ENCODE peak calls at places on chromosomes 2 and 18, in seven cellular contexts. R, S, T, U, K, Q and W are unnamed samples. For H3K4me1, the result is how much of the 10 kb centered on the place peaks cover.

GRCh38 chr18:31565345-31565744 is 26.3 kb upstream of the TTR start:
- DNase-seq in R (no peak), S (no peak), T (no peak), U (no peak), K (no peak), Q (no peak), W (no peak)

GRCh38 chr18:49249523-49249922 is 210.9 kb downstream of the DYM start:
- DNase-seq in R (no peak), S (no peak), T (no peak), U (no peak), K (no peak), Q (no peak), W (peak)

GRCh38 chr2:73163522-73164367 is 38.6 kb upstream of the NOTO start:
- DNase-seq in R (peak), S (peak), T (peak), U (peak), K (peak), Q (no peak), W (peak)

GRCh38 chr18:80105369-80106167 is 3.5 kb upstream of the ADNP2 start:
- DNase-seq in R (no peak), S (no peak), T (no peak), U (no peak), K (no peak), Q (no peak), W (no peak)

GRCh38 chr2:41495050-41495449 is 552.8 kb upstream of the PKDCC start:
- DNase-seq in R (no peak), S (no peak), T (no peak), U (no peak), K (no peak), Q (no peak), W (peak)

GRCh38 chr18:3321133-3321812 is 59.3 kb downstream of the MYL12B start:
- DNase-seq in R (no peak), S (peak), T (peak), U (no peak), K (no peak), Q (no peak), W (peak)

GRCh38 chr18:49668583-49669290 is 106.9 kb downstream of the LIPG start:
- DNase-seq in R (no peak), S (no peak), T (peak), U (peak), K (peak), Q (no peak), W (no peak)

GRCh38 chr2:46692316-46692715 is 213.0 kb downstream of the TMEM247 start:
- DNase-seq in R (no peak), S (no peak), T (no peak), U (no peak), K (no peak), Q (no peak), W (no peak)

GRCh38 chr2:233165895-233166661 is 85.4 kb upstream of the ATG16L1 start:
- DNase-seq in R (peak), S (peak), T (peak), U (peak), K (peak), Q (peak), W (peak)

GRCh38 chr2:2762898-2763287 is 431.8 kb upstream of the MYT1L start:
- DNase-seq in R (no peak), S (no peak), T (no peak), U (no peak), K (no peak), Q (no peak), W (no peak)

GRCh38 chr18:79814373-79814772 is 16.6 kb downstream of the KCNG2 start:
- DNase-seq in R (no peak), S (no peak), T (no peak), U (no peak), K (no peak), Q (no peak), W (no peak)

GRCh38 chr2:100422320-100422719 is 4.9 kb upstream of the CHST10 start:
- DNase-seq in R (no peak), S (no peak), T (peak), U (no peak), K (no peak), Q (no peak), W (peak)

GRCh38 chr2:168317282-168317681 is 69.9 kb upstream of the STK39 start:
- DNase-seq in R (no peak), S (no peak), T (no peak), U (no peak), K (no peak), Q (no peak), W (no peak)

GRCh38 chr2:158191076-158191566 is 89.4 kb downstream of the UPP2 start:
- DNase-seq in R (no peak), S (no peak), T (no peak), U (no peak), K (no peak), Q (no peak), W (no peak)

GRCh38 chr2:102615620-102616436 is 3.5 kb upstream of the SLC9A2 start:
- DNase-seq in R (peak), S (peak), T (peak), U (peak), K (peak), Q (peak), W (peak)

GRCh38 chr2:190574169-190574568 is 39.6 kb upstream of the NEMP2 start:
- DNase-seq in R (no peak), S (no peak), T (no peak), U (no peak), K (no peak), Q (no peak), W (peak)

GRCh38 chr2:127052068-127052770 is 54.7 kb downstream of the BIN1 start:
- DNase-seq in R (no peak), S (no peak), T (no peak), U (peak), K (no peak), Q (peak), W (no peak)

GRCh38 chr18:74524097-74524496 is 10.2 kb upstream of the CNDP1 start:
- DNase-seq in R (no peak), S (no peak), T (no peak), U (no peak), K (no peak), Q (peak), W (no peak)

GRCh38 chr2:120765911-120766757 is 30.5 kb downstream of the GLI2 start:
- DNase-seq in R (peak), S (no peak), T (peak), U (peak), K (peak), Q (peak), W (no peak)

GRCh38 chr2:164717000-164717597 is 95.8 kb upstream of the GRB14 start:
- DNase-seq in R (no peak), S (no peak), T (peak), U (no peak), K (peak), Q (no peak), W (no peak)

GRCh38 chr2:170848587-170848986 is 31.9 kb downstream of the GAD1 start:
- DNase-seq in R (no peak), S (no peak), T (no peak), U (no peak), K (no peak), Q (no peak), W (peak)

GRCh38 chr18:50839996-50840395 is 20.2 kb upstream of the MRO start:
- DNase-seq in R (no peak), S (no peak), T (no peak), U (no peak), K (no peak), Q (no peak), W (no peak)

GRCh38 chr18:58502628-58503027 is 126.3 kb downstream of the ALPK2 start:
- DNase-seq in R (no peak), S (no peak), T (no peak), U (no peak), K (no peak), Q (no peak), W (no peak)

GRCh38 chr2:231611273-231612198 is 18.9 kb downstream of the TEX44 start:
- DNase-seq in R (no peak), S (peak), T (peak), U (no peak), K (no peak), Q (no peak), W (peak)

GRCh38 chr2:74316616-74317295 is 26.5 kb downstream of the SLC4A5 start:
- DNase-seq in R (no peak), S (no peak), T (peak), U (no peak), K (no peak), Q (no peak), W (no peak)

GRCh38 chr18:22509423-22509822 is 91.7 kb upstream of the CTAGE1 start:
- DNase-seq in R (no peak), S (no peak), T (no peak), U (no peak), K (no peak), Q (no peak), W (no peak)

GRCh38 chr2:184357033-184357432 is 241.3 kb upstream of the ZNF804A start:
- DNase-seq in R (no peak), S (no peak), T (no peak), U (no peak), K (no peak), Q (no peak), W (no peak)

GRCh38 chr2:40346535-40347354 is 105.1 kb downstream of the SLC8A1 start:
- DNase-seq in R (no peak), S (no peak), T (no peak), U (no peak), K (peak), Q (no peak), W (no peak)

GRCh38 chr2:120293991-120294329 is 41.3 kb downstream of the RALB start:
- DNase-seq in R (no peak), S (no peak), T (no peak), U (no peak), K (no peak), Q (no peak), W (no peak)

GRCh38 chr2:43010428-43011141 is 215.8 kb downstream of the ZFP36L2 start:
- DNase-seq in R (no peak), S (peak), T (no peak), U (no peak), K (no peak), Q (no peak), W (peak)

GRCh38 chr2:241940329-241940728 is 70.8 kb downstream of the RTP5 start:
- DNase-seq in R (no peak), S (no peak), T (no peak), U (no peak), K (no peak), Q (no peak), W (no peak)

GRCh38 chr2:139514946-139515345 is 734.8 kb upstream of the NXPH2 start:
- DNase-seq in R (no peak), S (no peak), T (no peak), U (no peak), K (no peak), Q (no peak), W (no peak)

GRCh38 chr2:231104115-231104713 is 20.6 kb downstream of the HTR2B start:
- DNase-seq in R (peak), S (peak), T (peak), U (peak), K (peak), Q (no peak), W (peak)

GRCh38 chr2:99970292-99970868 is 172.0 kb downstream of the AFF3 start:
- DNase-seq in R (no peak), S (no peak), T (no peak), U (no peak), K (no peak), Q (no peak), W (peak)

GRCh38 chr18:4252840-4253239 is 202.3 kb downstream of the DLGAP1 start:
- DNase-seq in R (no peak), S (no peak), T (no peak), U (no peak), K (no peak), Q (no peak), W (no peak)

DNA sequence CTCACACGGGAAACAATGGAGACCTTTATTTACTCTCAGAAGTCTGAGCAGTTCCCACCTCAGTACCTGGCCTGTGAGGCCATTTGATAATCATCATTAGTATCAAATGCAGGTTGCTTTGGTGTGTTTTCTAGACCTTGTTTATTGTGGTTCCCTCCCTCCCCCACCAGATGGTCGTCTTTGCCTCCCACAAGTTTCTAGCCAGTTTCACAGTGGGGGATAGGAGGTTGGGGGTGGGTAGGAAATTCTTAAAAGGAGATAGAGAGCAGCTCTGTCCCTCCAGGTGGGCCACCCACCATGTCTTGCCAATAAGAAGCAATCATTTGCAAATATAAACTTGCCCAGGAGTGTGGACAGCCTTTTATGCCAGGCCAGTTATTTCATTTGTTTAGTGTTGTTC is 31.3 kb downstream of the SETBP1 start:
- DNase-seq in R (no peak), S (no peak), T (no peak), U (no peak), K (no peak), Q (no peak), W (no peak)
- H3K4me1 ChIP-seq in R (half or more), S (under half), T (under half), U (under half), K (under half), Q (under half), W (under half)

GRCh38 chr2:203858176-203858575 is 9.4 kb upstream of the CTLA4 start:
- DNase-seq in R (no peak), S (no peak), T (no peak), U (no peak), K (no peak), Q (no peak), W (no peak)
- TF ChIP-seq CTCF in R (no peak), S (no peak), T (no peak), U (no peak), K (no peak), Q (no peak), W (no peak)

DNA sequence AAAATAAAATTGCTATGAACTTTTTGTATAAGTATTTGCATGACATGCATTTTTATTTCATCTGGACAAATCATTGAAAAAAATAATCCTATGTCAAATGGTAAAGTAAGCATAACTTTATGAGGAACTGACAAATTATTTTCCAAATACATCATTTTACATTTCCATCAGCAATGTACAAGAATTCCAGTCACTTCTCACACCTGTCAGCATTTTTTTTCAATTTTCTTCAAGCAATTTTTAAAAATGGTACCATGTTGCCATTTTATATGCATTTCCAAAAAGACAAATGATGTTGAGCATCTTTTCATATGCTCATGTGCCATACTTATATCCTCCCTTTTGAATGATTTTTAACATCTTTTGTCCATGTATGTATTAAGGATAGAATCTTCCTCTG is 961.7 kb upstream of the PIK3C3 start:
- DNase-seq in R (no peak), S (no peak), T (no peak), U (no peak), K (no peak), Q (no peak), W (no peak)
- H3K4me1 ChIP-seq in R (under half), S (under half), T (under half), U (under half), K (under half), Q (under half), W (under half)

DNA sequence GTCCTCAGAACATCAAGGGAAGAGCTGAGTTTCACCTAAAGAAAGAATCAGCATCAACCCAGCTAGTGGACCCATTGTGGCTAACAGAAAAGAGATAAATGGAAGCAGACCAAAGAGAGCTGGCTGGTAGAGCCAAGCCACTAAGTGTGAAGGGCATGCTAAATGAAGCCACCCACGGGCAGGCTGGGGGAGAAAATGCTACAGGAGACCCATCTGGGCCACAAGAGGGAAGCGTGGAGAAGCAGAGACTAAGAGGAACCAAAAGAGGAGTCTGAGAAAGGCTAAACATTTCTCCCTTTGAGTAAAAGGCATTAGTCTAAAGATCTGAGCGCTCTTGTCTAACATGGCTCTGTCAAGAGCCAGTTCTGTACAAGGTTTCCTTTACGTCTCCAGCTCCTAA is 15.8 kb downstream of the CWC22 start:
- DNase-seq in R (no peak), S (no peak), T (no peak), U (no peak), K (no peak), Q (no peak), W (no peak)
- TF ChIP-seq CTCF in R (no peak), S (no peak), T (no peak), U (no peak), K (no peak), Q (no peak), W (peak)

GRCh38 chr18:57439985-57440330 is 4.8 kb downstream of the ONECUT2 start:
- DNase-seq in R (no peak), S (no peak), T (no peak), U (no peak), K (no peak), Q (no peak), W (no peak)

GRCh38 chr18:57439617-57439975 is 4.4 kb downstream of the ONECUT2 start:
- DNase-seq in R (no peak), S (no peak), T (no peak), U (no peak), K (no peak), Q (no peak), W (no peak)

GRCh38 chr18:57438669-57439616 is 3.8 kb downstream of the ONECUT2 start:
- DNase-seq in R (no peak), S (no peak), T (no peak), U (no peak), K (no peak), Q (no peak), W (no peak)

GRCh38 chr18:57441395-57441794 is 6.2 kb downstream of the ONECUT2 start:
- DNase-seq in R (no peak), S (no peak), T (no peak), U (no peak), K (no peak), Q (peak), W (peak)

DNA sequence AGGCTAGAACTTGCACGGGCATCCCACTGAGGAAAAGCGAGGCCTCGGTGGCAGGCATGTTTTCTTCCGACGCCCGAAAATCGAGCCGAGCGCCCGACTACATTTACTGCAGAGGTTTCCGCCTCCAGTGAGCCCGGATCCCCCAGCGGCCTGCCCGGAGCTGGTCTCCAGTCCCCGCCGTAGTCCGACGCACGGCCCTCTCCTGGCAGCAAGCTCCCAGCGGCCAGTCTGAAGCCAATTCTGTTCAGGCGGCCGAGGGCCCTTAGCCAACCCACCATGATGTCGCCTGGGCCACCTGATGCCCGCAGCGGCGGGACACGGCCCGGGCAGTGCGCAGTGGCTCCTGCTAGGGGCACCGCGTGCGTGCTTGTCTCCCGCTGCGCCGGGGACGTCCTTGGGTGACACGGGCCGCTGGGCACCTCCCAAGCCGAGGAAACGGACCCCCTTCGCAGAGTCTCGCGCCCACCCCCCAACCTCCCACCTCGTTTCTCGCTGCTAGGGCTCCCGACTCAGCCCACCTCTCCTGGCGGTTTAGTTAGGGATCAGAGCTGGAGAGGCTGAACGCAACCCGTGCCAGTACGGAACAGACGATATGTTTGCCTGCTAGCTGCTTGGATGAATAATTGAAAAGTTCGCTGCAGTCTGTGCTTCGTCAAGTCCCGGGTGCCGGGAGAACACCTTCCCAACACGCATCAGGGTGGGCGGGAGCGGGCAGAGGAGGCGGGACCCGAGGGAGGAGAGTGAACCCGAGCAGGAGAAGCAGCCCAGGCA is 5.3 kb downstream of the ONECUT2 start:
- DNase-seq in R (no peak), S (no peak), T (no peak), U (no peak), K (no peak), Q (peak), W (no peak)
- H3K4me1 ChIP-seq in R (under half), S (under half), T (under half), U (under half), K (half or more), Q (under half), W (under half)

GRCh38 chr2:14905571-14905970 is 273.1 kb downstream of the LRATD1 start:
- DNase-seq in R (no peak), S (no peak), T (no peak), U (no peak), K (no peak), Q (no peak), W (no peak)

GRCh38 chr2:14907014-14907612 is 274.6 kb downstream of the LRATD1 start:
- DNase-seq in R (no peak), S (no peak), T (no peak), U (no peak), K (no peak), Q (no peak), W (no peak)

GRCh38 chr2:14901740-14902139 is 269.2 kb downstream of the LRATD1 start:
- DNase-seq in R (no peak), S (no peak), T (no peak), U (no peak), K (no peak), Q (no peak), W (no peak)

GRCh38 chr2:14902953-14903352 is 270.4 kb downstream of the LRATD1 start:
- DNase-seq in R (no peak), S (no peak), T (no peak), U (no peak), K (no peak), Q (no peak), W (no peak)

GRCh38 chr2:14903709-14904374 is 271.3 kb downstream of the LRATD1 start:
- DNase-seq in R (no peak), S (peak), T (peak), U (peak), K (no peak), Q (peak), W (peak)
- TF ChIP-seq CTCF in R (no peak), S (peak), T (peak), U (peak), K (no peak), Q (peak), W (peak)

GRCh38 chr2:85791704-85792565 is 38.1 kb downstream of the ATOH8 start:
- DNase-seq in R (no peak), S (no peak), T (no peak), U (no peak), K (no peak), Q (peak), W (no peak)

GRCh38 chr2:85788603-85789002 is 34.8 kb downstream of the ATOH8 start:
- DNase-seq in R (no peak), S (no peak), T (no peak), U (no peak), K (no peak), Q (peak), W (no peak)

GRCh38 chr2:85789271-85789670 is 35.5 kb downstream of the ATOH8 start:
- DNase-seq in R (no peak), S (no peak), T (no peak), U (no peak), K (no peak), Q (no peak), W (no peak)

GRCh38 chr2:85790499-85790898 is 36.7 kb downstream of the ATOH8 start:
- DNase-seq in R (no peak), S (no peak), T (no peak), U (no peak), K (no peak), Q (peak), W (no peak)

DNA sequence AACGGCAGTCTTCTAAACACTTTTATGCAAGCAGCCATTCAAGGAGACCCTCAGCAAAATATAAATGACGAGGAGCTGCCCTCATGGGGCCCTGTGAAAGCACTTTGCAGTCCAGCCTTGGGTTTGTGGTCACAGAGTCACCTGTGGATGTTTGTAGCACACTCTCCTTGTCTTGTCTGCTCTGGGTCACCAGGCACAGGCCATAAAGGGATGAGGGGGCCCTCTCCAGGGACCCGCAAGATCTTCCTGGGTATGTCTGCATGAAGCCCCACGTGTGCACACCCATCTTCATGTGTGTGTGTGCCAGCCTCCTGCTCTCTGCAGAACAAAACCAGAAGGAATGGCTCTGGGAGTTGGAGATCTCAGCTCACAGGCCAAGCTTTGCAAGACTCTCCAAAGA is 36.2 kb downstream of the ATOH8 start:
- DNase-seq in R (no peak), S (no peak), T (no peak), U (no peak), K (no peak), Q (peak), W (no peak)
- H3K4me1 ChIP-seq in R (under half), S (under half), T (under half), U (under half), K (half or more), Q (under half), W (under half)